ENCODE peak calls at places on chromosomes 6 and 20, in eight cellular contexts. One of them, this sample, is unnamed.

GRCh38 chr6:149453597-149454340 is 31.0 kb downstream of the ZC3H12D start:
- DNase-seq in kidney: no peak
- DNase-seq in pancreas: no peak
- DNase-seq in heart right ventricle: no peak
- DNase-seq in H1: no peak
- DNase-seq in osteoblast: peak; percentile 10
- DNase-seq in upper lobe of left lung: no peak
- DNase-seq in IMR-90: no peak
- DNase-seq in this sample: no peak

GRCh38 chr20:22963581-22963980 is 71.5 kb upstream of the SSTR4 start:
- DNase-seq in kidney: no peak
- DNase-seq in pancreas: no peak
- DNase-seq in heart right ventricle: no peak
- DNase-seq in H1: no peak
- DNase-seq in osteoblast: no peak
- DNase-seq in upper lobe of left lung: no peak
- DNase-seq in IMR-90: no peak
- DNase-seq in this sample: no peak

GRCh38 chr6:163620670-163621330 is 206.3 kb downstream of the QKI start:
- DNase-seq in kidney: no peak
- DNase-seq in pancreas: no peak
- DNase-seq in heart right ventricle: no peak
- DNase-seq in H1: no peak
- DNase-seq in osteoblast: peak; percentile 81
- DNase-seq in upper lobe of left lung: no peak
- DNase-seq in IMR-90: peak; percentile 7
- DNase-seq in this sample: no peak

GRCh38 chr6:81734081-81734480 is 18.4 kb downstream of the TENT5A start:
- DNase-seq in kidney: no peak
- DNase-seq in pancreas: no peak
- DNase-seq in heart right ventricle: no peak
- DNase-seq in H1: no peak
- DNase-seq in osteoblast: no peak
- DNase-seq in upper lobe of left lung: no peak
- DNase-seq in IMR-90: no peak
- DNase-seq in this sample: no peak

GRCh38 chr20:33130553-33130952 is 37.4 kb upstream of the BPIFA2 start:
- DNase-seq in kidney: no peak
- DNase-seq in pancreas: no peak
- DNase-seq in heart right ventricle: no peak
- DNase-seq in H1: no peak
- DNase-seq in osteoblast: no peak
- DNase-seq in upper lobe of left lung: peak; percentile 83
- DNase-seq in IMR-90: no peak
- DNase-seq in this sample: no peak

GRCh38 chr6:43840490-43841218 is 70.6 kb downstream of the VEGFA start:
- DNase-seq in kidney: no peak
- DNase-seq in pancreas: no peak
- DNase-seq in heart right ventricle: no peak
- DNase-seq in H1: no peak
- DNase-seq in osteoblast: no peak
- DNase-seq in upper lobe of left lung: no peak
- DNase-seq in IMR-90: peak; percentile 84
- DNase-seq in this sample: no peak

GRCh38 chr6:166434336-166434735 is 51.6 kb upstream of the MPC1 start:
- DNase-seq in kidney: no peak
- DNase-seq in pancreas: no peak
- DNase-seq in heart right ventricle: no peak
- DNase-seq in H1: no peak
- DNase-seq in osteoblast: no peak
- DNase-seq in upper lobe of left lung: no peak
- DNase-seq in IMR-90: no peak
- DNase-seq in this sample: no peak

GRCh38 chr6:34377984-34378383 is 14.5 kb downstream of the NUDT3 start:
- DNase-seq in kidney: no peak
- DNase-seq in pancreas: no peak
- DNase-seq in heart right ventricle: no peak
- DNase-seq in H1: no peak
- DNase-seq in osteoblast: no peak
- DNase-seq in upper lobe of left lung: no peak
- DNase-seq in IMR-90: peak; percentile 22
- DNase-seq in this sample: no peak

GRCh38 chr20:43404880-43405279 is 52.8 kb upstream of the SRSF6 start:
- DNase-seq in kidney: no peak
- DNase-seq in pancreas: no peak
- DNase-seq in heart right ventricle: no peak
- DNase-seq in H1: no peak
- DNase-seq in osteoblast: no peak
- DNase-seq in upper lobe of left lung: peak; percentile 25
- DNase-seq in IMR-90: no peak
- DNase-seq in this sample: no peak

GRCh38 chr6:34065470-34066283 is 80.2 kb downstream of the GRM4 start:
- DNase-seq in kidney: no peak
- DNase-seq in pancreas: no peak
- DNase-seq in heart right ventricle: peak; percentile 61
- DNase-seq in H1: no peak
- DNase-seq in osteoblast: no peak
- DNase-seq in upper lobe of left lung: no peak
- DNase-seq in IMR-90: no peak
- DNase-seq in this sample: no peak

GRCh38 chr20:59145926-59146800 is 17.5 kb upstream of the ZNF831 start:
- DNase-seq in kidney: no peak
- DNase-seq in pancreas: no peak
- DNase-seq in heart right ventricle: no peak
- DNase-seq in H1: no peak
- DNase-seq in osteoblast: no peak
- DNase-seq in upper lobe of left lung: no peak
- DNase-seq in IMR-90: no peak
- DNase-seq in this sample: no peak

GRCh38 chr6:20038805-20039204 is 173.5 kb downstream of the MBOAT1 start:
- DNase-seq in kidney: no peak
- DNase-seq in pancreas: no peak
- DNase-seq in heart right ventricle: no peak
- DNase-seq in H1: no peak
- DNase-seq in osteoblast: no peak
- DNase-seq in upper lobe of left lung: no peak
- DNase-seq in IMR-90: peak; percentile 17
- DNase-seq in this sample: no peak

GRCh38 chr6:33632603-33633039 is 11.5 kb downstream of the ITPR3 start:
- DNase-seq in kidney: no peak
- DNase-seq in pancreas: peak; percentile 29
- DNase-seq in heart right ventricle: peak; percentile 48
- DNase-seq in H1: peak; percentile 70
- DNase-seq in osteoblast: peak; percentile 96
- DNase-seq in upper lobe of left lung: no peak
- DNase-seq in IMR-90: no peak
- DNase-seq in this sample: peak; percentile 80

GRCh38 chr6:111624391-111625098 is 18.9 kb upstream of the TRAF3IP2 start:
- DNase-seq in kidney: no peak
- DNase-seq in pancreas: no peak
- DNase-seq in heart right ventricle: no peak
- DNase-seq in H1: no peak
- DNase-seq in osteoblast: no peak
- DNase-seq in upper lobe of left lung: no peak
- DNase-seq in IMR-90: peak; percentile 31
- DNase-seq in this sample: no peak

DNA sequence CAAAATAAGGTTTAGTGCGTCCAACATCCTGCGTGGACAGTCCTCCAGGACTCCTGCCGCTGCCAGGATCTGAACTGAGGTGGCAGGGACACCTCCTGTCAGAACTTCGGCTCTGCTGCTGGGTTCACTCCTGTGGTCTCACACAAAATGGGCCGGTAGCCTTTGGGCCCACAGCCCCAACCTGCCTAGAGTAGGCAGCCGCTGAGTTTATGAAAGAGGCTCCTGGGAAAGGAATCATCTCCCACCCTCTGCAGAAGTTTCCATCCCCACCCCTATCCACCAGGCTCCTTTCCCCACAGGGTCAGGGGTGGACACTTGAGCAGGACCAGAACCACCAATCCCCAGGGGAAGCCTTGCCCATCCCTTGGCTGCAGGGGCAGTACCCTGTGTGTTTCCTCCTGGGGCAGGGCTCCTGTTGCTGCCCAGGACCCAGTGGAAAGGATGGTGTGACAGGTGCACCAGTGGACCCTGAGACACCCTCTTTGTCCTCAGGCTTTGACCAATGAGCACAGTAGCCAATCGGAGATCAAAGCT is 2.1 kb upstream of the ABHD16B start:
- DNase-seq in kidney: no peak
- DNase-seq in pancreas: no peak
- DNase-seq in heart right ventricle: no peak
- DNase-seq in H1: no peak
- DNase-seq in osteoblast: peak; percentile 76
- DNase-seq in upper lobe of left lung: no peak
- DNase-seq in IMR-90: no peak
- DNase-seq in this sample: no peak
- H3K4me1 ChIP-seq in kidney: peaks cover 46% of the 10 kb centered on the region
- H3K4me1 ChIP-seq in pancreas: no peaks in the 10 kb centered on the region
- H3K4me1 ChIP-seq in heart right ventricle: peaks cover 78% of the 10 kb centered on the region
- H3K4me1 ChIP-seq in H1: peaks cover 38% of the 10 kb centered on the region
- H3K4me1 ChIP-seq in osteoblast: peaks cover 24% of the 10 kb centered on the region
- H3K4me1 ChIP-seq in upper lobe of left lung: peaks cover 57% of the 10 kb centered on the region
- H3K4me1 ChIP-seq in IMR-90: peaks cover 30% of the 10 kb centered on the region
- H3K4me1 ChIP-seq in this sample: peaks cover 31% of the 10 kb centered on the region

DNA sequence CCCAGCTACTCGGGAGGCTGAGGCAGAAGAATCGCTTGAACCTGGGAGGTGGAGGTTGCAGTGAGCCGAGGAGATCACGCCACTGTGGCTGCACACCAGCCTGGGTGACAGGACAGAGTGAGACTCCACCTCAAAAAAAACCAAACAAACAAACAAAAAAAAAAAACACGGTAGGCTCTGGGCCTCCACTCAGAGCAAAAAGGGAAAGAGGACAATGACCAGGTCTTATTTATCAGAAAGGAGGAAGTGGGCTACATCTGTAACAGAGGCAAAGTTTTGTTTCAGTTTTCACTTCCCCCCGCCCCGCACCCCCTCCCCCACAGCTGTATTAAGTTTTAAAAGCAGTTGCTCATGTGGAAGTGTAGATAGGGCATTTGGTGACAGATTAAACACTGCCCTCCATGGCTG is 114.7 kb downstream of the RCAN2 start:
- DNase-seq in kidney: no peak
- DNase-seq in pancreas: no peak
- DNase-seq in heart right ventricle: no peak
- DNase-seq in H1: no peak
- DNase-seq in osteoblast: no peak
- DNase-seq in upper lobe of left lung: no peak
- DNase-seq in IMR-90: no peak
- DNase-seq in this sample: no peak
- H3K4me3 ChIP-seq in kidney: no peak overlapping the region
- H3K4me3 ChIP-seq in pancreas: no peak overlapping the region
- H3K4me3 ChIP-seq in heart right ventricle: no peak overlapping the region
- H3K4me3 ChIP-seq in H1: no peak overlapping the region
- H3K4me3 ChIP-seq in osteoblast: no peak overlapping the region
- H3K4me3 ChIP-seq in upper lobe of left lung: no peak overlapping the region
- H3K4me3 ChIP-seq in IMR-90: no peak overlapping the region
- H3K4me3 ChIP-seq in this sample: no peak overlapping the region

GRCh38 chr6:38805682-38806081 is 90.6 kb downstream of the DNAH8 start:
- DNase-seq in kidney: no peak
- DNase-seq in pancreas: no peak
- DNase-seq in heart right ventricle: no peak
- DNase-seq in H1: no peak
- DNase-seq in osteoblast: no peak
- DNase-seq in upper lobe of left lung: no peak
- DNase-seq in IMR-90: no peak
- DNase-seq in this sample: no peak

GRCh38 chr6:38806833-38807232 is 91.7 kb downstream of the DNAH8 start:
- DNase-seq in kidney: no peak
- DNase-seq in pancreas: no peak
- DNase-seq in heart right ventricle: no peak
- DNase-seq in H1: no peak
- DNase-seq in osteoblast: no peak
- DNase-seq in upper lobe of left lung: no peak
- DNase-seq in IMR-90: no peak
- DNase-seq in this sample: no peak

GRCh38 chr6:38808039-38808438 is 92.9 kb downstream of the DNAH8 start:
- DNase-seq in kidney: no peak
- DNase-seq in pancreas: no peak
- DNase-seq in heart right ventricle: no peak
- DNase-seq in H1: no peak
- DNase-seq in osteoblast: no peak
- DNase-seq in upper lobe of left lung: no peak
- DNase-seq in IMR-90: no peak
- DNase-seq in this sample: no peak

GRCh38 chr6:38805127-38805655 is 90.1 kb downstream of the DNAH8 start:
- DNase-seq in kidney: no peak
- DNase-seq in pancreas: no peak
- DNase-seq in heart right ventricle: no peak
- DNase-seq in H1: no peak
- DNase-seq in osteoblast: no peak
- DNase-seq in upper lobe of left lung: no peak
- DNase-seq in IMR-90: no peak
- DNase-seq in this sample: no peak

GRCh38 chr6:38806271-38806670 is 91.2 kb downstream of the DNAH8 start:
- DNase-seq in kidney: no peak
- DNase-seq in pancreas: no peak
- DNase-seq in heart right ventricle: no peak
- DNase-seq in H1: no peak
- DNase-seq in osteoblast: no peak
- DNase-seq in upper lobe of left lung: no peak
- DNase-seq in IMR-90: no peak
- DNase-seq in this sample: no peak
- TF ChIP-seq CTCF in kidney: no peak
- TF ChIP-seq CTCF in pancreas: no peak
- TF ChIP-seq CTCF in heart right ventricle: no peak
- TF ChIP-seq CTCF in H1: peak; percentile 31
- TF ChIP-seq CTCF in osteoblast: no peak
- TF ChIP-seq CTCF in upper lobe of left lung: no peak
- TF ChIP-seq CTCF in IMR-90: no peak
- TF ChIP-seq CTCF in this sample: peak; percentile 10

DNA sequence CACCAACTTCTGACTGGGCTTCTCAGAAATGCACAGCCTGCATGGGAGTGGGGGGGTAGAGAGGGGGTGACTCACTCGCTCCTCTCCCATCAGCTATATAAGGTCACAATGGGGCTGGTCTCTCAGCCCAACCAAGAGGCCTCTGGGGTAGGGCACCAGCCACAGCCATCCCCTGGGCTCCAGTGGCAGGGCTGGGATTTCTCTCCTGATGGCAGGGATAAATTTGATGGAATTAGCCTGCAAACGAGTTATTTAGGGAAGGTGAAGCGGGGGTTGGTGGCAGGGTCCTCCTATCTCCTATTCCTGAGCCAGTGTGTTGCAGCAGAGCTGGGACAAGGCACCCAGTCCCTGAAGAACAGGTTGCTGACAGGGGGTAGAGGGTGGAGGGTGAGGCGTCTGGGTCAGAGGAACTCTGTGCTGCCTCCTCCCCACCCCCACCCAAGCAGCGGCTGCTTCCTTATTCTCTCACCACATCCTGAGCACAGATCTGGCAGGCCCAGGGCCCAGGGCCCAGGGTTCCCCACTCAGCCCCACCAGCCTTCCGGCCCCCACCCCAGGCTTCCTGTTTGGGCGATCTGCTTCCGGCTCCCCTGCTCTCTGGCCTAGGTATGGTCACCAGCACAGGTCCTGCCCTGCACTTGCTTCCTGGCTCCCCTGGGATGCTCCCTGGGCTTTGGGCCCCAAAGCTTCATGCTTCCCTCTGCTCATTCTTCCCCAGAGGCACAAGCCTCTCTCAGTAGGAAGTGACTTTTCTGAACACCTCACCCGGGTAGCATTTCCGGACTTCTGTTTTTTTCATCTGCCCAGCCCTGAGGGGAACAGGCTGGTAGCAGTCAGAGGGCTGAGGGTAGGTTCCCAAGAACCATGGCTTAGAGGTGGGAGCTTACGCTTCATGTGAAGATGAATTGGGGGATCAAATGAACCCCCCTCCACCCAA is 4.0 kb downstream of the PPP1R18 start:
- DNase-seq in kidney: peak; percentile 94
- DNase-seq in pancreas: peak; percentile 49
- DNase-seq in heart right ventricle: peak; percentile 82
- DNase-seq in H1: no peak
- DNase-seq in osteoblast: peak; percentile 93
- DNase-seq in upper lobe of left lung: peak; percentile 90
- DNase-seq in IMR-90: peak; percentile 95
- DNase-seq in this sample: no peak
- H3K4me1 ChIP-seq in kidney: peaks cover 19% of the 10 kb centered on the region
- H3K4me1 ChIP-seq in pancreas: no peaks in the 10 kb centered on the region
- H3K4me1 ChIP-seq in heart right ventricle: peaks cover 54% of the 10 kb centered on the region
- H3K4me1 ChIP-seq in H1: peaks cover 18% of the 10 kb centered on the region
- H3K4me1 ChIP-seq in osteoblast: peaks cover 48% of the 10 kb centered on the region
- H3K4me1 ChIP-seq in upper lobe of left lung: peaks cover 50% of the 10 kb centered on the region
- H3K4me1 ChIP-seq in IMR-90: peaks cover 14% of the 10 kb centered on the region
- H3K4me1 ChIP-seq in this sample: peaks cover 4% of the 10 kb centered on the region